ENCODE peak calls at places on chromosome 12, in five cellular contexts. C is cardiac muscle cell, H is stomach, F is small intestine, U is A549. Y is an unnamed sample.

GRCh38 chr12:84911331-84912190 is 1.0 kb downstream of the SLC6A15 start:
- DNase-seq in H (no peak), U (peak; percentile 67), C (peak; percentile 72), F (peak; percentile 12), Y (peak; percentile 23)

GRCh38 chr12:7989827-7990491 is 42.6 kb upstream of the FOXJ2 start:
- DNase-seq in H (peak; percentile 29), U (no peak), F (peak; percentile 38), C (no peak), Y (peak; percentile 62)

GRCh38 chr12:19273482-19274330 is 144.2 kb downstream of the PLEKHA5 start:
- DNase-seq in H (peak; percentile 67), F (peak; percentile 63), C (no peak), U (peak; percentile 55), Y (peak; percentile 78)

GRCh38 chr12:105229446-105229845 is 6.5 kb downstream of the APPL2 start:
- DNase-seq in U (no peak), F (peak; percentile 81), H (no peak), C (no peak), Y (no peak)

GRCh38 chr12:559208-559905 is 99.6 kb downstream of the B4GALNT3 start:
- DNase-seq in F (no peak), U (no peak), H (no peak), C (no peak), Y (no peak)

GRCh38 chr12:80053048-80053790 is 46.1 kb upstream of the OTOGL start:
- DNase-seq in C (no peak), U (no peak), F (no peak), H (peak; percentile 40), Y (no peak)

GRCh38 chr12:22333186-22333745 is 1.2 kb downstream of the ST8SIA1 start:
- DNase-seq in C (no peak), F (no peak), H (no peak), U (no peak), Y (no peak)

GRCh38 chr12:10847701-10848100 is 1.6 kb downstream of the PRR4 start:
- DNase-seq in F (no peak), U (no peak), H (no peak), C (no peak), Y (no peak)

GRCh38 chr12:125299840-125300239 is 234.6 kb downstream of the AACS start:
- DNase-seq in C (no peak), F (no peak), H (no peak), U (no peak), Y (no peak)

DNA sequence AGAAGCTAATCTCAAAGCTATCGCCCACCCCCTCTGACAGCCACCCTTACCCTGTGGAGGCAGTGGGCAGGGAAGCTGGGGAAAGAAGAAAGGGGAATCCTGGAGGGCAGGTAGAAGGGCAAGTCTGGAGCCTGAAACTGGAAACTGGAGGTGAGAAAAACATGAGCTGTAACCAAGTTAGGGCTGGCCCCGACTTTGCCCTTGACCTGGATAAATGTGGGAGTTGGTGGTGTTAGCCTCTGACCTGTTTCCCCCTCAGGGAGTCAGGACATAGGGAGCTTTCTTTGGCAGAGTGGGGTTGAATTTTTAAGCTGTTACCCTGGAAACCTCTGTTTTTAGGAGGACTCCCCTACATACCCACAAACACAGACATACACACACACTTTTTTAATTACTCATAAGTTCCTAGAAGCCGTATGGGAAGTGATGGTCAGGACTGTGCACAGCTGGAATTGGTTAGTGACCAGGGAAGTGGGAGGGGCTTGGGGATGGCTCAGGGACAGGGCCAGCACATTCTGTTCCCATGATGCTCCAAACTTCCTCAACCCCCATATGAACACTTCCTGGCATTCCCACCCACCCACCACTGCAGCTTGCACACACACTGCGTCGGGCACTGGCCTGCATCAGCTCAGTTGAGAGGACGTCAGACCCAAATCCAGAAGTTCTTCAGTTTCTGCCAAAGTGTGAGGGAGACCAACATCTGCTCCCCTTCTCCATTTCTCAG is 5.0 kb upstream of the MMP19 start:
- DNase-seq in U (no peak), C (no peak), H (peak; percentile 66), F (no peak), Y (peak; percentile 72)
- H3K4me3 ChIP-seq in U (no peak overlapping the region), C (no peak overlapping the region), H (no peak overlapping the region), F (no peak overlapping the region), Y (no peak overlapping the region)

GRCh38 chr12:83196694-83197350 is 510.1 kb downstream of the TMTC2 start:
- DNase-seq in C (no peak), H (no peak), U (no peak), F (no peak), Y (no peak)

GRCh38 chr12:83197483-83197914 is 510.8 kb downstream of the TMTC2 start:
- DNase-seq in U (no peak), C (no peak), H (no peak), F (no peak), Y (no peak)

GRCh38 chr12:83198291-83198690 is 511.6 kb downstream of the TMTC2 start:
- DNase-seq in H (no peak), C (no peak), F (no peak), U (no peak), Y (no peak)

DNA sequence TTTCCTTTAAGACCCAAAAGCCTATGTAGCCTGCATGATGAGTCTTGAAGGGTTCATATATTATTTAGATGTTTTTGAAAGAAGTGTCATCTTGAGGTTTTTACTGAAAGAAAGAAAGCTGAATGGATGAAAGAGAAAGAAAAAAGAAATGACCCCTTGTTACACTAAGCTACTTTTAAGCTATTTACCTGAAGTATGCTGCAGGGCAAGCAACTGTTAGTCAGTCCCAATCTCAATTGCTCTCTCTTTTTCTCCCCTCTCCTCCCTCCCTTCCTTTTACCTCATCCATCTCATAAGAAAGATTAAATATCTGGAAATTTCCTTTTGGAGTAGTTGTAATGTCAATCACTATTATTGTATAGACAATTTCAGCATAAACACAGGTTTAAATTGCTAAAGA is 512.4 kb downstream of the TMTC2 start:
- DNase-seq in H (no peak), F (no peak), C (no peak), U (no peak), Y (no peak)
- H3K4me3 ChIP-seq in H (no peak overlapping the region), F (no peak overlapping the region), C (no peak overlapping the region), U (no peak overlapping the region), Y (no peak overlapping the region)

GRCh38 chr12:123528858-123529257 is 4.7 kb downstream of the RILPL1 start:
- DNase-seq in C (no peak), H (no peak), F (no peak), U (no peak), Y (no peak)
- H3K4me3 ChIP-seq in C (no peak overlapping the region), H (no peak overlapping the region), F (no peak overlapping the region), U (no peak overlapping the region), Y (no peak overlapping the region)

GRCh38 chr12:107467716-107468115 is 217.9 kb upstream of the PWP1 start:
- DNase-seq in H (no peak), C (no peak), F (no peak), U (no peak), Y (no peak)
- H3K4me3 ChIP-seq in H (no peak overlapping the region), C (no peak overlapping the region), F (no peak overlapping the region), U (no peak overlapping the region), Y (no peak overlapping the region)